ENCODE peak calls at places on chromosomes 7 and 10, in eight cellular contexts. One of them, this sample, is unnamed.

GRCh38 chr10:89431977-89432376 is 17.6 kb downstream of the IFIT5 start:
- DNase-seq in lung microvascular endothelial cell: peak
- DNase-seq in body of pancreas: peak
- DNase-seq in substantia nigra: no peak
- DNase-seq in SJSA1: no peak
- DNase-seq in foreskin fibroblast: peak
- DNase-seq in astrocyte: peak
- DNase-seq in naive B cell: no peak
- DNase-seq in this sample: no peak

GRCh38 chr7:103718482-103719415 is 270.7 kb downstream of the RELN start:
- DNase-seq in lung microvascular endothelial cell: peak
- DNase-seq in body of pancreas: no peak
- DNase-seq in substantia nigra: no peak
- DNase-seq in SJSA1: no peak
- DNase-seq in foreskin fibroblast: no peak
- DNase-seq in astrocyte: peak
- DNase-seq in naive B cell: no peak
- DNase-seq in this sample: no peak

GRCh38 chr10:27819781-27820531 is 74.3 kb upstream of the MKX start:
- DNase-seq in lung microvascular endothelial cell: no peak
- DNase-seq in body of pancreas: peak
- DNase-seq in substantia nigra: no peak
- DNase-seq in SJSA1: no peak
- DNase-seq in foreskin fibroblast: peak
- DNase-seq in astrocyte: peak
- DNase-seq in naive B cell: no peak
- DNase-seq in this sample: no peak

GRCh38 chr7:27182861-27183681 is 2.0 kb downstream of the HOXA11 start:
- DNase-seq in lung microvascular endothelial cell: no peak
- DNase-seq in body of pancreas: peak
- DNase-seq in substantia nigra: no peak
- DNase-seq in SJSA1: peak
- DNase-seq in foreskin fibroblast: peak
- DNase-seq in astrocyte: no peak
- DNase-seq in naive B cell: no peak
- DNase-seq in this sample: no peak

GRCh38 chr10:47261121-47261520 is 38.9 kb upstream of the GDF10 start:
- DNase-seq in lung microvascular endothelial cell: no peak
- DNase-seq in body of pancreas: no peak
- DNase-seq in substantia nigra: no peak
- DNase-seq in SJSA1: no peak
- DNase-seq in foreskin fibroblast: no peak
- DNase-seq in astrocyte: no peak
- DNase-seq in naive B cell: peak
- DNase-seq in this sample: no peak

GRCh38 chr7:142488842-142489241 is 231.0 kb upstream of the PRSS58 start:
- DNase-seq in lung microvascular endothelial cell: no peak
- DNase-seq in body of pancreas: no peak
- DNase-seq in substantia nigra: no peak
- DNase-seq in SJSA1: no peak
- DNase-seq in foreskin fibroblast: no peak
- DNase-seq in astrocyte: no peak
- DNase-seq in naive B cell: no peak
- DNase-seq in this sample: no peak

GRCh38 chr7:2193120-2193519 is 39.6 kb downstream of the MAD1L1 start:
- DNase-seq in lung microvascular endothelial cell: no peak
- DNase-seq in body of pancreas: no peak
- DNase-seq in substantia nigra: no peak
- DNase-seq in SJSA1: no peak
- DNase-seq in foreskin fibroblast: no peak
- DNase-seq in astrocyte: no peak
- DNase-seq in naive B cell: no peak
- DNase-seq in this sample: no peak

GRCh38 chr7:158740013-158740656 is 35.5 kb upstream of the NCAPG2 start:
- DNase-seq in lung microvascular endothelial cell: peak
- DNase-seq in body of pancreas: no peak
- DNase-seq in substantia nigra: no peak
- DNase-seq in SJSA1: peak
- DNase-seq in foreskin fibroblast: peak
- DNase-seq in astrocyte: peak
- DNase-seq in naive B cell: no peak
- DNase-seq in this sample: peak

GRCh38 chr7:83798489-83798888 is 149.6 kb upstream of the SEMA3E start:
- DNase-seq in lung microvascular endothelial cell: no peak
- DNase-seq in body of pancreas: no peak
- DNase-seq in substantia nigra: no peak
- DNase-seq in SJSA1: no peak
- DNase-seq in foreskin fibroblast: no peak
- DNase-seq in astrocyte: no peak
- DNase-seq in naive B cell: no peak
- DNase-seq in this sample: no peak

GRCh38 chr7:116101709-116102108 is 71.1 kb upstream of the TFEC start:
- DNase-seq in lung microvascular endothelial cell: no peak
- DNase-seq in body of pancreas: no peak
- DNase-seq in substantia nigra: no peak
- DNase-seq in SJSA1: no peak
- DNase-seq in foreskin fibroblast: peak
- DNase-seq in astrocyte: peak
- DNase-seq in naive B cell: no peak
- DNase-seq in this sample: no peak

GRCh38 chr7:28579571-28579970 is 167.3 kb downstream of the CREB5 start:
- DNase-seq in lung microvascular endothelial cell: no peak
- DNase-seq in body of pancreas: no peak
- DNase-seq in substantia nigra: no peak
- DNase-seq in SJSA1: no peak
- DNase-seq in foreskin fibroblast: no peak
- DNase-seq in astrocyte: peak
- DNase-seq in naive B cell: no peak
- DNase-seq in this sample: no peak

GRCh38 chr7:79211724-79212123 is 241.7 kb downstream of the MAGI2 start:
- DNase-seq in lung microvascular endothelial cell: no peak
- DNase-seq in body of pancreas: no peak
- DNase-seq in substantia nigra: no peak
- DNase-seq in SJSA1: no peak
- DNase-seq in foreskin fibroblast: no peak
- DNase-seq in astrocyte: no peak
- DNase-seq in naive B cell: no peak
- DNase-seq in this sample: no peak

GRCh38 chr10:35195361-35196306 is 69.0 kb downstream of the CREM start:
- DNase-seq in lung microvascular endothelial cell: peak
- DNase-seq in body of pancreas: peak
- DNase-seq in substantia nigra: no peak
- DNase-seq in SJSA1: peak
- DNase-seq in foreskin fibroblast: peak
- DNase-seq in astrocyte: peak
- DNase-seq in naive B cell: peak
- DNase-seq in this sample: peak

GRCh38 chr10:121751191-121751760 is 153.0 kb upstream of the FGFR2 start:
- DNase-seq in lung microvascular endothelial cell: no peak
- DNase-seq in body of pancreas: no peak
- DNase-seq in substantia nigra: no peak
- DNase-seq in SJSA1: no peak
- DNase-seq in foreskin fibroblast: no peak
- DNase-seq in astrocyte: no peak
- DNase-seq in naive B cell: no peak
- DNase-seq in this sample: no peak

GRCh38 chr7:136023134-136023869 is 46.1 kb upstream of the MTPN start:
- DNase-seq in lung microvascular endothelial cell: no peak
- DNase-seq in body of pancreas: no peak
- DNase-seq in substantia nigra: no peak
- DNase-seq in SJSA1: no peak
- DNase-seq in foreskin fibroblast: no peak
- DNase-seq in astrocyte: no peak
- DNase-seq in naive B cell: no peak
- DNase-seq in this sample: no peak

GRCh38 chr10:124719213-124719851 is 24.8 kb downstream of the FAM53B start:
- DNase-seq in lung microvascular endothelial cell: peak
- DNase-seq in body of pancreas: peak
- DNase-seq in substantia nigra: peak
- DNase-seq in SJSA1: peak
- DNase-seq in foreskin fibroblast: peak
- DNase-seq in astrocyte: peak
- DNase-seq in naive B cell: peak
- DNase-seq in this sample: no peak